ENCODE peak calls at places on chromosomes 6 and 20, in six cellular contexts. One of them, this sample, is unnamed.

GRCh38 chr6:96899019-96899418 is 1.3 kb upstream of the NDUFAF4 start:
- DNase-seq in activated naive CD4-positive, alpha-beta T cell treated with Interleukin-2 at 50 U/mL for 16 hours: no peak
- DNase-seq in H9: no peak
- DNase-seq in SK-MEL-5: peak; percentile 68
- DNase-seq in NCI-H1694 treated with DMSO at 0.1 percent for 48 hours: peak; percentile 45
- DNase-seq in HuH-7.5: no peak
- DNase-seq in this sample: no peak

GRCh38 chr20:36849333-36850065 is 26.4 kb upstream of the TLDC2 start:
- DNase-seq in activated naive CD4-positive, alpha-beta T cell treated with Interleukin-2 at 50 U/mL for 16 hours: no peak
- DNase-seq in H9: no peak
- DNase-seq in SK-MEL-5: no peak
- DNase-seq in NCI-H1694 treated with DMSO at 0.1 percent for 48 hours: no peak
- DNase-seq in HuH-7.5: no peak
- DNase-seq in this sample: no peak

GRCh38 chr6:115947964-115948541 is 112.6 kb downstream of the FRK start:
- DNase-seq in activated naive CD4-positive, alpha-beta T cell treated with Interleukin-2 at 50 U/mL for 16 hours: no peak
- DNase-seq in H9: no peak
- DNase-seq in SK-MEL-5: no peak
- DNase-seq in NCI-H1694 treated with DMSO at 0.1 percent for 48 hours: no peak
- DNase-seq in HuH-7.5: no peak
- DNase-seq in this sample: no peak

GRCh38 chr6:53171605-53172467 is 23.2 kb upstream of the GCM1 start:
- DNase-seq in activated naive CD4-positive, alpha-beta T cell treated with Interleukin-2 at 50 U/mL for 16 hours: peak; percentile 91
- DNase-seq in H9: peak; percentile 86
- DNase-seq in SK-MEL-5: peak; percentile 75
- DNase-seq in NCI-H1694 treated with DMSO at 0.1 percent for 48 hours: peak; percentile 34
- DNase-seq in HuH-7.5: peak; percentile 25
- DNase-seq in this sample: peak; percentile 57

GRCh38 chr6:130632288-130632687 is 194.9 kb upstream of the SMLR1 start:
- DNase-seq in activated naive CD4-positive, alpha-beta T cell treated with Interleukin-2 at 50 U/mL for 16 hours: no peak
- DNase-seq in H9: no peak
- DNase-seq in SK-MEL-5: no peak
- DNase-seq in NCI-H1694 treated with DMSO at 0.1 percent for 48 hours: no peak
- DNase-seq in HuH-7.5: no peak
- DNase-seq in this sample: no peak

GRCh38 chr6:159074120-159074684 is 29.4 kb upstream of the TAGAP start:
- DNase-seq in activated naive CD4-positive, alpha-beta T cell treated with Interleukin-2 at 50 U/mL for 16 hours: no peak
- DNase-seq in H9: peak; percentile 66
- DNase-seq in SK-MEL-5: peak; percentile 37
- DNase-seq in NCI-H1694 treated with DMSO at 0.1 percent for 48 hours: no peak
- DNase-seq in HuH-7.5: no peak
- DNase-seq in this sample: no peak

GRCh38 chr6:36347635-36348034 is 10.9 kb upstream of the BNIP5 start:
- DNase-seq in activated naive CD4-positive, alpha-beta T cell treated with Interleukin-2 at 50 U/mL for 16 hours: no peak
- DNase-seq in H9: no peak
- DNase-seq in SK-MEL-5: no peak
- DNase-seq in NCI-H1694 treated with DMSO at 0.1 percent for 48 hours: no peak
- DNase-seq in HuH-7.5: no peak
- DNase-seq in this sample: no peak

GRCh38 chr20:32577657-32578056 is 7.5 kb downstream of the NOL4L start:
- DNase-seq in activated naive CD4-positive, alpha-beta T cell treated with Interleukin-2 at 50 U/mL for 16 hours: no peak
- DNase-seq in H9: no peak
- DNase-seq in SK-MEL-5: no peak
- DNase-seq in NCI-H1694 treated with DMSO at 0.1 percent for 48 hours: no peak
- DNase-seq in HuH-7.5: no peak
- DNase-seq in this sample: no peak

GRCh38 chr6:30688569-30688968 is 2.1 kb upstream of the PPP1R18 start:
- DNase-seq in activated naive CD4-positive, alpha-beta T cell treated with Interleukin-2 at 50 U/mL for 16 hours: no peak
- DNase-seq in H9: no peak
- DNase-seq in SK-MEL-5: no peak
- DNase-seq in NCI-H1694 treated with DMSO at 0.1 percent for 48 hours: no peak
- DNase-seq in HuH-7.5: no peak
- DNase-seq in this sample: no peak

GRCh38 chr6:27157461-27158315 is 89.8 kb upstream of the PRSS16 start:
- DNase-seq in activated naive CD4-positive, alpha-beta T cell treated with Interleukin-2 at 50 U/mL for 16 hours: peak; percentile 82
- DNase-seq in H9: peak; percentile 69
- DNase-seq in SK-MEL-5: peak; percentile 90
- DNase-seq in NCI-H1694 treated with DMSO at 0.1 percent for 48 hours: peak; percentile 65
- DNase-seq in HuH-7.5: no peak
- DNase-seq in this sample: no peak

GRCh38 chr6:125974214-125974866 is 12.0 kb upstream of the TRMT11 start:
- DNase-seq in activated naive CD4-positive, alpha-beta T cell treated with Interleukin-2 at 50 U/mL for 16 hours: no peak
- DNase-seq in H9: no peak
- DNase-seq in SK-MEL-5: peak; percentile 70
- DNase-seq in NCI-H1694 treated with DMSO at 0.1 percent for 48 hours: peak; percentile 58
- DNase-seq in HuH-7.5: no peak
- DNase-seq in this sample: no peak

GRCh38 chr6:135135835-135136234 is 45.3 kb upstream of the MYB start:
- DNase-seq in activated naive CD4-positive, alpha-beta T cell treated with Interleukin-2 at 50 U/mL for 16 hours: no peak
- DNase-seq in H9: no peak
- DNase-seq in SK-MEL-5: no peak
- DNase-seq in NCI-H1694 treated with DMSO at 0.1 percent for 48 hours: no peak
- DNase-seq in HuH-7.5: no peak
- DNase-seq in this sample: no peak